ENCODE peak calls at places on chromosome 20, in six cellular contexts. O is left cardiac atrium; P is SHP77; C is nephron progenitor cell; J is EH; G is naive thymus-derived CD8-positive, alpha-beta T cell. X is an unnamed sample.

GRCh38 chr20:24763386-24764026 is 185.6 kb upstream of the CST7 start:
- DNase-seq in O (no peak), P (no peak), C (no peak), J (no peak), G (no peak), X (no peak)

GRCh38 chr20:36336838-36337478 is 30.8 kb downstream of the DLGAP4 start:
- DNase-seq in O (no peak), P (no peak), C (no peak), J (no peak), G (no peak), X (no peak)

GRCh38 chr20:23022849-23023248 is 12.3 kb upstream of the SSTR4 start:
- DNase-seq in O (no peak), P (no peak), C (no peak), J (no peak), G (no peak), X (no peak)

GRCh38 chr20:23614163-23614562 is 8.4 kb upstream of the CST9 start:
- DNase-seq in O (no peak), P (no peak), C (no peak), J (no peak), G (no peak), X (no peak)

GRCh38 chr20:49179368-49180277 is 8.5 kb downstream of the STAU1 start:
- DNase-seq in O (no peak), P (no peak), C (no peak), J (no peak), G (no peak), X (no peak)

GRCh38 chr20:60255426-60255825 is 297.2 kb downstream of the CDH26 start:
- DNase-seq in O (no peak), P (peak), C (no peak), J (no peak), G (no peak), X (no peak)

GRCh38 chr20:44494681-44495080 is 19.0 kb downstream of the TTPAL start:
- DNase-seq in O (no peak), P (no peak), C (no peak), J (no peak), G (no peak), X (no peak)

GRCh38 chr20:60137657-60138245 is 179.5 kb downstream of the CDH26 start:
- DNase-seq in O (no peak), P (peak), C (peak), J (no peak), G (peak), X (no peak)

GRCh38 chr20:62067547-62068260 is 2.0 kb upstream of the TAF4 start:
- DNase-seq in O (no peak), P (no peak), C (no peak), J (no peak), G (peak), X (no peak)

GRCh38 chr20:57698191-57698866 is 11.5 kb downstream of the PMEPA1 start:
- DNase-seq in O (no peak), P (no peak), C (no peak), J (peak), G (no peak), X (no peak)

GRCh38 chr20:32155017-32155965 is 45.8 kb downstream of the TM9SF4 start:
- DNase-seq in O (peak), P (peak), C (peak), J (peak), G (no peak), X (peak)

GRCh38 chr20:63704749-63705117 is 3.0 kb downstream of the ARFRP1 start:
- DNase-seq in O (no peak), P (no peak), C (no peak), J (no peak), G (no peak), X (no peak)

GRCh38 chr20:41329435-41330342 is 10.9 kb upstream of the LPIN3 start:
- DNase-seq in O (peak), P (no peak), C (no peak), J (peak), G (peak), X (no peak)

GRCh38 chr20:38985603-38986170 is 23.5 kb downstream of the DHX35 start:
- DNase-seq in O (no peak), P (no peak), C (no peak), J (peak), G (no peak), X (no peak)

X was measured in nucleus accumbens.